ENCODE peak calls at places on chromosomes 13 and 19, in five cellular contexts. N is colonic mucosa, L is psoas muscle, U is BE2C, V is prostate gland. X is an unnamed sample.

GRCh38 chr19:17503240-17503639 is 8.2 kb upstream of the PGLS start:
- DNase-seq in N (no peak), L (no peak), U (no peak), V (no peak), X (no peak)

GRCh38 chr13:52749446-52749845 is 9.8 kb upstream of the CNMD start:
- DNase-seq in N (no peak), L (no peak), U (no peak), V (no peak), X (no peak)

GRCh38 chr19:21604941-21605548 is 99.6 kb downstream of the ZNF429 start:
- DNase-seq in N (peak; percentile 42), L (no peak), U (no peak), V (peak; percentile 66), X (no peak)

GRCh38 chr19:13604902-13605586 is 98.8 kb upstream of the CACNA1A start:
- DNase-seq in N (no peak), L (no peak), U (no peak), V (no peak), X (no peak)

GRCh38 chr19:53853707-53854106 is 14.0 kb upstream of the MYADM start:
- DNase-seq in N (no peak), L (no peak), U (no peak), V (no peak), X (no peak)

GRCh38 chr19:49555600-49556411 is 24.6 kb downstream of the NOSIP start:
- DNase-seq in N (peak; percentile 87), L (peak; percentile 62), U (peak; percentile 74), V (no peak), X (peak; percentile 59)

GRCh38 chr13:23288564-23288963 is 107.8 kb downstream of the SGCG start:
- DNase-seq in N (no peak), L (no peak), U (no peak), V (no peak), X (no peak)

GRCh38 chr13:100694722-100695644 is 20.4 kb upstream of the TMTC4 start:
- DNase-seq in N (peak; percentile 28), L (no peak), U (peak; percentile 69), V (no peak), X (peak; percentile 52)

GRCh38 chr13:108700421-108701170 is 71.2 kb downstream of the MYO16 start:
- DNase-seq in N (no peak), L (no peak), U (no peak), V (no peak), X (no peak)

GRCh38 chr19:16062789-16063188 is 13.5 kb upstream of the TPM4 start:
- DNase-seq in N (peak; percentile 72), L (peak; percentile 39), U (peak; percentile 70), V (no peak), X (peak; percentile 68)

GRCh38 chr19:16061943-16062342 is 14.4 kb upstream of the TPM4 start:
- DNase-seq in N (no peak), L (no peak), U (no peak), V (no peak), X (peak; percentile 47)

GRCh38 chr19:16067205-16067938 is 8.9 kb upstream of the TPM4 start:
- DNase-seq in N (peak; percentile 79), L (peak; percentile 40), U (no peak), V (peak; percentile 94), X (peak; percentile 64)

GRCh38 chr19:16066611-16067104 is 9.6 kb upstream of the TPM4 start:
- DNase-seq in N (peak; percentile 81), L (no peak), U (peak; percentile 42), V (peak; percentile 45), X (peak; percentile 83)

DNA sequence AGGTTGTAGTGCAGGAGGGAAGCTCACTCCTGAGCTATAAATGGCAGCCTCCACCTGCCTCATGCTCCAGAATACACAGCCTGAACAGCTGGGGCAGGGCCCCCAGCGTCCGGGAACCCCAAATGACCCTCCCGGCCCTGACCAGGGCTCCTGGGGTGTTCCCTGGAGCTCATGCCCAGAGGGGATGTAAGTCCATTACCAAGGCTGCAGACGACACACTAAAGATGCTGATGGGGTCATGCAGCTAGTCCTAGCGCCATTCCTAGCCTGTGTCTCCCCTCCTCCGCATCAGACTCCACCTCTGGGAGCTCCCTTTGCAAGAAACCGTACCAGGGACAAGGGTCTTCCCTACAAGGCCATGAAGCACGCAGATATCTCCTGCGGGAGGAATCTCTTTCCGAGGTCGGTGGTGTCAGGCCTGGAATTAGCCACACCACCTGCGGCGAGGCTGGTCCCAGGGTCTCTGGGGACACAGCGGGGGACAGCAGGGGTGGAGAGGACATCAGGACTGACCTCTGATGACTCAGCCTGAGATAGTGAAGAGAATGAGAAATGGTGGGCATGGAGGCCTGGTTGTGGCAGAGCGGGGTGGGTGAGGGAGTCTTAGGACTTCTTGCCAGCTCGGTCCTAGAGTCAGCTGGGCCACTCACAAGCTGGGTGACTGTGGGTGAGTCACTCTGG is 11.9 kb upstream of the TPM4 start:
- DNase-seq in N (no peak), L (no peak), U (no peak), V (no peak), X (no peak)
- H3K4me1 ChIP-seq in N (peaks cover 4% of the 10 kb centered on the region), L (no peaks in the 10 kb centered on the region), U (no peaks in the 10 kb centered on the region), V (no peaks in the 10 kb centered on the region), X (no peaks in the 10 kb centered on the region)

GRCh38 chr19:46787040-46787330 is 1.4 kb downstream of the SLC1A5 start:
- DNase-seq in N (no peak), L (no peak), U (no peak), V (no peak), X (no peak)
- H3K4me1 ChIP-seq in N (peaks cover 13% of the 10 kb centered on the region), L (peaks cover 9% of the 10 kb centered on the region), U (no peaks in the 10 kb centered on the region), V (peaks cover 13% of the 10 kb centered on the region), X (no peaks in the 10 kb centered on the region)

GRCh38 chr19:29680447-29680846 is 15.2 kb downstream of the PLEKHF1 start:
- DNase-seq in N (peak; percentile 65), L (peak; percentile 71), U (no peak), V (no peak), X (peak; percentile 91)
- H3K4me1 ChIP-seq in N (no peaks in the 10 kb centered on the region), L (peaks cover 77% of the 10 kb centered on the region), U (no peaks in the 10 kb centered on the region), V (peaks cover 29% of the 10 kb centered on the region), X (no peaks in the 10 kb centered on the region)

DNA sequence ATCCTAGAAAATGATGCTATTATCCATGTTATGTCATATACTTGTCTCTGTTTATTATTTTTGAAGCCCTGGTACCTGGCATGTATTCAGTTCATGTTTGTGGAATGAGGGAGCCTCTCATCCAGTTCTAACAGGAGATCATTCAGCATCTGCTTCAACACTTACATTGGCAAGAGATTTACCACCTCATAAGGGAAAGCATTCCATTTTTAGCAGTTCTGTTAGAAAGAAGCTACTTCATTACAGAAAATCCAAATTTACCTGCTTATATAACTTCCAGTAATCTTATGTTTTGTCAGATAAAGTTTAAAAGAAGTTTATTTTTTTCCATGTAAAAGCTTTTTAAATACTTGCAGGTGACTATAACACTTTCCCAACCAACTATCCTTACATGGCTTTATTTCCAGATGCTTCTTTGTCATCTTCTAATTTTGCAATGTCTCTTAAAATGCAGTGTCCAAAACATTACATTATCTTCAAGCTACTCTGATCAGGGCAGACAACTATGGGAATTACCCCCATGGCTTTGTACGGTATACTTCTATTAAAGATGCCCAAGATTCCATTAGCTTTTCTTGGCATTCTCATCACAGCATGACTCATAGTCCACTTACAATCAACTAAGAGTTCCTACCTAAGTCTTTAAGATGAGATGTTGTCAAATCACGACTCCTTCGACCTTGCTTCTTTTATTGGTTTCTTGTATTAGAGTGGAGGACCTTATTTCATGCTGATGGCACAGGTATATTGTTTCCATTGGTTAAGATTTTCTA is 262.1 kb downstream of the PCDH9 start:
- DNase-seq in N (no peak), L (no peak), U (no peak), V (no peak), X (no peak)
- H3K4me1 ChIP-seq in N (no peaks in the 10 kb centered on the region), L (no peaks in the 10 kb centered on the region), U (peaks cover 3% of the 10 kb centered on the region), V (no peaks in the 10 kb centered on the region), X (no peaks in the 10 kb centered on the region)

DNA sequence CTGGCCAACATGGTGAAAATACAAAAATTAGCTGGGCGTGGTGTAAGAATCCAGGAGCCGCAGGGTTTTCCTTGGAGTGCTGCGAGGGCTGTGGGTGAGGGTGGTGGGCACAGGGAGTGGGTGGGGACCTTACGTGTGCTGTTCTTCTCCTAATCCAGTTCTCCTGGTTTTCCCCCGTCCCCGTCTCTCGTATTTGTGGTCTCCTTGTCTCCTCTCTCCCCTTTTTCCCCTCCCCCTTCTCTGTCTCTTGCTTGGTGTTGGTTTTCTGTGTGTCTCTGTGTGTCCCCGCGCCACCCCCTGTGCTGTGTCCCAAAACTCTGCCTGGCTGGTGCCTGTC is 1.7 kb downstream of the SELENOW start:
- DNase-seq in N (no peak), L (no peak), U (no peak), V (no peak), X (no peak)
- H3K4me1 ChIP-seq in N (no peaks in the 10 kb centered on the region), L (peaks cover 28% of the 10 kb centered on the region), U (no peaks in the 10 kb centered on the region), V (peaks cover 9% of the 10 kb centered on the region), X (peaks cover 39% of the 10 kb centered on the region)

GRCh38 chr13:46577656-46578589 is 25.0 kb downstream of the LRCH1 start:
- DNase-seq in N (no peak), L (no peak), U (no peak), V (no peak), X (no peak)

GRCh38 chr13:46575321-46575721 is 22.4 kb downstream of the LRCH1 start:
- DNase-seq in N (no peak), L (no peak), U (no peak), V (no peak), X (no peak)

GRCh38 chr13:46578590-46578975 is 25.6 kb downstream of the LRCH1 start:
- DNase-seq in N (no peak), L (no peak), U (no peak), V (no peak), X (no peak)

GRCh38 chr13:46572758-46573384 is 19.9 kb downstream of the LRCH1 start:
- DNase-seq in N (no peak), L (no peak), U (no peak), V (no peak), X (no peak)

GRCh38 chr13:46575843-46576242 is 22.9 kb downstream of the LRCH1 start:
- DNase-seq in N (no peak), L (no peak), U (no peak), V (no peak), X (no peak)
- H3K4me1 ChIP-seq in N (peaks cover 7% of the 10 kb centered on the region), L (peaks cover 34% of the 10 kb centered on the region), U (peaks cover 12% of the 10 kb centered on the region), V (peaks cover 5% of the 10 kb centered on the region), X (peaks cover 4% of the 10 kb centered on the region)

GRCh38 chr13:27446986-27447583 is 3.3 kb downstream of the MTIF3 start:
- DNase-seq in N (no peak), L (no peak), U (no peak), V (no peak), X (no peak)
- H3K4me1 ChIP-seq in N (peaks cover 3% of the 10 kb centered on the region), L (peaks cover 38% of the 10 kb centered on the region), U (no peaks in the 10 kb centered on the region), V (no peaks in the 10 kb centered on the region), X (peaks cover 4% of the 10 kb centered on the region)

X was measured in Peyer's patch.